ENCODE peak calls at places on chromosome 20, in nine cellular contexts. E is PC-3, D is omental fat pad, W is PC-9, U is activated B cell treated with CpG ODN at 0.5 μM for 24 hours, P is hepatocyte, M is fibroblast of lung, B is IMR-90, I is upper lobe of right lung. T is an unnamed sample.

GRCh38 chr20:38842558-38842981 is 37.1 kb downstream of the PPP1R16B start:
- DNase-seq in B (no peak), P (no peak), I (no peak), E (no peak), W (no peak), M (no peak), U (peak; percentile 51), D (no peak), T (no peak)

GRCh38 chr20:56244259-56244658 is 4.3 kb upstream of the MC3R start:
- DNase-seq in P (no peak), D (no peak), U (no peak), B (no peak), E (no peak), W (no peak), I (no peak), M (no peak), T (no peak)

GRCh38 chr20:45291526-45291925 is 15.1 kb upstream of the RBPJL start:
- DNase-seq in D (no peak), B (no peak), E (no peak), U (no peak), P (no peak), I (no peak), M (no peak), W (no peak), T (no peak)

GRCh38 chr20:25037288-25038102 is 20.4 kb downstream of the ACSS1 start:
- DNase-seq in B (no peak), U (no peak), M (no peak), D (no peak), I (no peak), P (no peak), W (no peak), E (no peak), T (no peak)

GRCh38 chr20:39532205-39532604 is 570.1 kb downstream of the DHX35 start:
- DNase-seq in U (no peak), W (no peak), P (no peak), B (no peak), E (no peak), M (no peak), I (no peak), D (no peak), T (no peak)

GRCh38 chr20:23435675-23436539 is 3.6 kb upstream of the CSTL1 start:
- DNase-seq in W (no peak), I (no peak), E (no peak), B (no peak), U (no peak), P (peak; percentile 42), D (no peak), M (no peak), T (no peak)

GRCh38 chr20:64238851-64239387 is 16.6 kb upstream of the PCMTD2 start:
- DNase-seq in B (no peak), I (peak; percentile 40), W (no peak), P (no peak), U (no peak), M (no peak), E (no peak), D (no peak), T (no peak)

GRCh38 chr20:57326667-57327455 is 2.7 kb upstream of the SPO11 start:
- DNase-seq in E (peak; percentile 95), D (no peak), W (peak; percentile 99), I (no peak), P (peak; percentile 65), B (no peak), U (no peak), M (no peak), T (no peak)

GRCh38 chr20:3163099-3164042 is 3.7 kb upstream of the FASTKD5 start:
- DNase-seq in I (peak; percentile 51), B (no peak), D (no peak), W (no peak), M (no peak), P (no peak), E (no peak), U (no peak), T (peak; percentile 52)

GRCh38 chr20:23145281-23145700 is 59.2 kb upstream of the CD93 start:
- DNase-seq in P (no peak), W (no peak), D (no peak), I (peak; percentile 63), B (peak; percentile 56), U (no peak), E (peak; percentile 82), M (peak; percentile 80), T (peak; percentile 77)

GRCh38 chr20:44586986-44587980 is 4.9 kb downstream of the PKIG start:
- DNase-seq in M (no peak), B (peak; percentile 50), I (no peak), D (no peak), U (no peak), W (no peak), E (no peak), P (no peak), T (no peak)

GRCh38 chr20:22526512-22527012 is 57.8 kb downstream of the FOXA2 start:
- DNase-seq in E (no peak), I (no peak), P (no peak), D (no peak), W (no peak), M (no peak), B (no peak), U (no peak), T (no peak)

DNA sequence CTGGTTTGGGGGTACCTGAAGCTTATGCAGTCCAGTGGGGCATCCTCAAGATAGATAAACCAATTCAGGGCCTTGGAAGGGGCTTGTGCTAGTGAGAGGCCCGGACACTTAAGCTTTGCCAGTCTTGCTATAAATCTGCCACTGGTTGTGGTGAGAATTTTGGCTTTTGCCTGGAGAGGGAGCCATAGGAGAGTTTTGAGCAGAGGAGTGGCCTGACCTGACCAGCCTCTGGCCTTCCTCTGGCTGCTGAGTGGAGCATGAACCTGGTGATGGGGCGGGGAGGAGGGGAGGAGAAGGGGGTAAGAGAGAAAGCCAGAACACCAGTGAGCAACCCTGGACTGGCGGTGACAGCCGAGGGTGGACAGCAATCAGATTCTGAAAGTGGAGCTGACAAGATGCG is 7.1 kb downstream of the TMEM74B start:
- DNase-seq in P (no peak), M (no peak), E (peak; percentile 39), D (no peak), W (no peak), I (no peak), B (peak; percentile 3), U (no peak), T (no peak)
- TF ChIP-seq CTCF in P (no peak), M (no peak), E (peak; percentile 37), D (no peak), W (no peak), I (no peak), B (no peak), U (no peak), T (no peak)

DNA sequence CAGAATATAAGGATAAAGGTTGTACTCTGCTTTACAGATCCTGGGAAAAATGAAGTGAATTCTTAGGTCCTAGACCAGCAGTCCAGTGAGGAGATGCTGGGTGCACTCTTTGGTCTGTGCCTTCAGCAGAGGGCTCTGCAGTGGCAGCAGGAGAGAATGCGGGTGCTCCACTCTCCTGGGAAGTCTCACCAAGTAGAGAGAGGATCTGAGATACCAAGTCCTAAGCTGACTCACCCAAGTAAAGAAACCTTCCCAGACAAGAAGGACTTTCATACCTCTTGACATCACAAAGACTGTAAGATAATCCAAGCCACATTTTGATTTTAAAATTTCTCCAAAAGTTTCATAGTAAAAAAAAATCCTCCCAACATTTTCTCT is 116.9 kb upstream of the EMILIN3 start:
- DNase-seq in D (no peak), E (peak; percentile 23), B (peak; percentile 60), U (no peak), I (no peak), P (no peak), M (peak; percentile 70), W (no peak), T (no peak)
- TF ChIP-seq CTCF in D (no peak), E (no peak), B (no peak), U (no peak), I (no peak), P (no peak), M (no peak), W (no peak), T (no peak)

DNA sequence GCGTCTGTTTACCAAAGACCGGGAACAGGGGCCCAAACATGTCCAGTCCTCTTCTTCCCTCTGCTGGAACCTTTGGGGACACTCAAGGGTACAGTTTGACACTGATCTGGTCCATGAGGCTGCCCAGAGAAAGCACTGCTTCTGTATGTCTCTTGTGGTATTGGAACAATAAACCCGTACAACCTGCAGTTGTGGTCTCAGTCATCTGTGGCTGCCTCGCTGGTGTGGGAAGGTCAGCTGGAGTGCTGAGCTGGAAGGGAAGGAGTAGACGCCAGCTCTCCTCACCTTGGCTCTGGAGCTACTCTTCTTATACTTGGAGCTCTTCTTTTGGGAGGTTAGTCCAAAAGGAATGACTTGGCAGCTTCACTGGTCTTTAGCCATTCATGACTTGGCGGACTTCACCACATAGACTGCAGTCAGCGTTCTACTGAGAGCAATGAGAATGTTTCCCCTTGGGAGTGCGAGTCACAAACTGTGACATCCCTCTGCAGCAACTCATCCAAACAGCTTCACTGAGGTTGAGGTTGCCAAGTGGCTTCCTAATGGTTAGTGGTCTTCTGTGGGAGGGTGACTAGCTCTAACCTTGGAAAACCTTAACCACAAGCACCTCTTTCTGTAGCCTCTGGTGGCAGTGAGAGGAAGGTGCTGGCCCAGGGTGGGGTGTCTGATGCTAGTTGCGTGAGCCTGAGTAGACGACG is 81.2 kb downstream of the ASXL1 start:
- DNase-seq in E (no peak), U (no peak), D (no peak), M (peak; percentile 77), W (no peak), I (no peak), B (peak; percentile 92), P (peak; percentile 17), T (no peak)
- TF ChIP-seq CTCF in E (no peak), U (no peak), D (no peak), M (no peak), W (no peak), I (no peak), B (peak; percentile 21), P (peak; percentile 6), T (no peak)

GRCh38 chr20:50058646-50059398 is 54.1 kb downstream of the UBE2V1 start:
- DNase-seq in U (no peak), W (no peak), B (no peak), D (no peak), E (no peak), I (no peak), M (no peak), P (no peak), T (no peak)

GRCh38 chr20:50057409-50058053 is 55.4 kb downstream of the UBE2V1 start:
- DNase-seq in P (no peak), D (no peak), B (no peak), E (no peak), W (no peak), U (no peak), M (no peak), I (no peak), T (no peak)

GRCh38 chr20:50056408-50056926 is 56.5 kb downstream of the UBE2V1 start:
- DNase-seq in D (no peak), W (no peak), E (no peak), P (no peak), I (no peak), B (no peak), M (no peak), U (no peak), T (no peak)

GRCh38 chr20:50055524-50056083 is 57.3 kb downstream of the UBE2V1 start:
- DNase-seq in W (no peak), P (no peak), M (peak; percentile 23), E (no peak), I (no peak), U (no peak), D (no peak), B (no peak), T (no peak)

DNA sequence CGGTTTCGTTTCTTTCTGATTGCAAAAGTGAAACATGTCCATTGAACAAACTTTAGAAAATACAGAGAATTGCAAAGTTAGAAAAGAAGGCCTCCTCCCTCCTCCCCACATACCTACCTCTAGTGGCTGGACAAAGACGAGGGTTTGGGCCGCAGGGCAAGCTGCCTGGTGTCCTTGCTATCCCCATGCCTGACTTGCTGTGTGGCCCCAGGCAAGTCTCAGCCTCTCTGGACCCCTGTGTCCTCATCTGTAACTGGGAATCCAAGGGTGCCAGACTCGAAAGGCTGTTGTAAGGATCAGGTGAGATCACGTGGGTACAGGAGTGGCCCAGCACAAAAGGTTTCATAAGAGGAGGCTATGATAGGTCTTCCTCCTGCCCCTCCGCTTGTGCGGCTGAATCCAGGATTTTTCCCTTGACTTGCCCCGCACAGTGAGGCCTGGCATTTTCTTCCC is 56.0 kb downstream of the UBE2V1 start:
- DNase-seq in W (no peak), P (no peak), D (no peak), I (no peak), M (no peak), E (no peak), B (no peak), U (no peak), T (no peak)
- TF ChIP-seq CTCF in W (no peak), P (no peak), D (no peak), I (no peak), M (no peak), E (no peak), B (no peak), U (no peak), T (no peak)